ENCODE peak calls at places on chromosome X, in eight cellular contexts. One of them, this sample, is unnamed.

GRCh38 chrX:152900937-152901445 is 3.1 kb downstream of the ZNF185 start:
- DNase-seq in GDM1: no peak
- DNase-seq in HEK293T: no peak
- DNase-seq in NCI-H1105: no peak
- DNase-seq in ELF-1: no peak
- DNase-seq in HT1080: peak
- DNase-seq in head of caudate nucleus: no peak
- DNase-seq in cerebellar cortex: no peak
- DNase-seq in this sample: no peak

GRCh38 chrX:30620125-30620524 is 33.1 kb upstream of the GK start:
- DNase-seq in HT1080: no peak
- DNase-seq in head of caudate nucleus: no peak
- DNase-seq in NCI-H1105: no peak
- DNase-seq in ELF-1: no peak
- DNase-seq in GDM1: no peak
- DNase-seq in cerebellar cortex: no peak
- DNase-seq in HEK293T: no peak
- DNase-seq in this sample: no peak

GRCh38 chrX:15142084-15142715 is 127.7 kb downstream of the ASB9 start:
- DNase-seq in NCI-H1105: no peak
- DNase-seq in head of caudate nucleus: no peak
- DNase-seq in GDM1: no peak
- DNase-seq in ELF-1: no peak
- DNase-seq in HT1080: peak
- DNase-seq in cerebellar cortex: no peak
- DNase-seq in HEK293T: no peak
- DNase-seq in this sample: no peak

GRCh38 chrX:16199343-16199742 is 32.1 kb downstream of the MAGEB17 start:
- DNase-seq in ELF-1: no peak
- DNase-seq in GDM1: no peak
- DNase-seq in NCI-H1105: no peak
- DNase-seq in cerebellar cortex: no peak
- DNase-seq in HEK293T: no peak
- DNase-seq in HT1080: no peak
- DNase-seq in head of caudate nucleus: no peak
- DNase-seq in this sample: no peak

GRCh38 chrX:131621650-131622049 is 77.8 kb downstream of the OR13H1 start:
- DNase-seq in ELF-1: no peak
- DNase-seq in cerebellar cortex: no peak
- DNase-seq in HT1080: peak
- DNase-seq in head of caudate nucleus: no peak
- DNase-seq in GDM1: no peak
- DNase-seq in NCI-H1105: no peak
- DNase-seq in HEK293T: no peak
- DNase-seq in this sample: no peak

GRCh38 chrX:130108647-130109428 is 1.5 kb downstream of the ELF4 start:
- DNase-seq in HT1080: peak
- DNase-seq in HEK293T: no peak
- DNase-seq in GDM1: peak
- DNase-seq in NCI-H1105: peak
- DNase-seq in head of caudate nucleus: no peak
- DNase-seq in cerebellar cortex: no peak
- DNase-seq in ELF-1: peak
- DNase-seq in this sample: no peak

GRCh38 chrX:13142891-13143290 is 98.5 kb upstream of the FAM9C start:
- DNase-seq in GDM1: no peak
- DNase-seq in HT1080: no peak
- DNase-seq in ELF-1: no peak
- DNase-seq in HEK293T: no peak
- DNase-seq in cerebellar cortex: no peak
- DNase-seq in NCI-H1105: no peak
- DNase-seq in head of caudate nucleus: no peak
- DNase-seq in this sample: no peak

GRCh38 chrX:43882294-43882681 is at the start of gene MAOB:
- DNase-seq in NCI-H1105: no peak
- DNase-seq in cerebellar cortex: peak
- DNase-seq in GDM1: no peak
- DNase-seq in HT1080: no peak
- DNase-seq in head of caudate nucleus: peak
- DNase-seq in HEK293T: peak
- DNase-seq in ELF-1: peak
- DNase-seq in this sample: peak

GRCh38 chrX:10111364-10112148 is 45.2 kb upstream of the CLCN4 start:
- DNase-seq in head of caudate nucleus: peak
- DNase-seq in NCI-H1105: no peak
- DNase-seq in HT1080: no peak
- DNase-seq in cerebellar cortex: no peak
- DNase-seq in GDM1: no peak
- DNase-seq in ELF-1: no peak
- DNase-seq in HEK293T: no peak
- DNase-seq in this sample: no peak

GRCh38 chrX:114344756-114345155 is 239.1 kb upstream of the HTR2C start:
- DNase-seq in head of caudate nucleus: peak
- DNase-seq in ELF-1: peak
- DNase-seq in cerebellar cortex: peak
- DNase-seq in HEK293T: peak
- DNase-seq in NCI-H1105: peak
- DNase-seq in HT1080: no peak
- DNase-seq in GDM1: no peak
- DNase-seq in this sample: peak

GRCh38 chrX:136867096-136867491 is 13.4 kb downstream of the RBMX start:
- DNase-seq in HEK293T: no peak
- DNase-seq in head of caudate nucleus: no peak
- DNase-seq in NCI-H1105: no peak
- DNase-seq in HT1080: no peak
- DNase-seq in GDM1: no peak
- DNase-seq in ELF-1: no peak
- DNase-seq in cerebellar cortex: no peak
- DNase-seq in this sample: no peak

GRCh38 chrX:123731987-123732678 is 719 bp downstream of the THOC2 start:
- DNase-seq in HEK293T: peak
- DNase-seq in head of caudate nucleus: peak
- DNase-seq in GDM1: no peak
- DNase-seq in cerebellar cortex: peak
- DNase-seq in ELF-1: peak
- DNase-seq in NCI-H1105: no peak
- DNase-seq in HT1080: no peak
- DNase-seq in this sample: peak

GRCh38 chrX:118530537-118530936 is 34.9 kb downstream of the DOCK11 start:
- DNase-seq in HT1080: peak
- DNase-seq in GDM1: no peak
- DNase-seq in head of caudate nucleus: no peak
- DNase-seq in cerebellar cortex: no peak
- DNase-seq in HEK293T: no peak
- DNase-seq in NCI-H1105: no peak
- DNase-seq in ELF-1: no peak
- DNase-seq in this sample: no peak

GRCh38 chrX:142977128-142977914 is 48.4 kb upstream of the SPANXN4 start:
- DNase-seq in HEK293T: no peak
- DNase-seq in NCI-H1105: no peak
- DNase-seq in HT1080: no peak
- DNase-seq in GDM1: no peak
- DNase-seq in ELF-1: no peak
- DNase-seq in cerebellar cortex: no peak
- DNase-seq in head of caudate nucleus: no peak
- DNase-seq in this sample: no peak

GRCh38 chrX:155094468-155095061 is 23.3 kb downstream of the BRCC3 start:
- DNase-seq in GDM1: no peak
- DNase-seq in head of caudate nucleus: no peak
- DNase-seq in HEK293T: peak
- DNase-seq in ELF-1: no peak
- DNase-seq in cerebellar cortex: peak
- DNase-seq in HT1080: peak
- DNase-seq in NCI-H1105: peak
- DNase-seq in this sample: no peak

GRCh38 chrX:84501798-84502628 is at the start of gene HDX:
- DNase-seq in HT1080: peak
- DNase-seq in head of caudate nucleus: peak
- DNase-seq in ELF-1: peak
- DNase-seq in HEK293T: peak
- DNase-seq in NCI-H1105: peak
- DNase-seq in GDM1: no peak
- DNase-seq in cerebellar cortex: peak
- DNase-seq in this sample: peak

GRCh38 chrX:102712967-102713677 is 874 bp downstream of the GPRASP2 start:
- DNase-seq in head of caudate nucleus: peak
- DNase-seq in ELF-1: peak
- DNase-seq in NCI-H1105: peak
- DNase-seq in cerebellar cortex: peak
- DNase-seq in HEK293T: peak
- DNase-seq in HT1080: peak
- DNase-seq in GDM1: no peak
- DNase-seq in this sample: peak

GRCh38 chrX:111875881-111876280 is at the start of gene TRPC5OS:
- DNase-seq in head of caudate nucleus: no peak
- DNase-seq in HT1080: no peak
- DNase-seq in cerebellar cortex: no peak
- DNase-seq in ELF-1: no peak
- DNase-seq in NCI-H1105: no peak
- DNase-seq in GDM1: no peak
- DNase-seq in HEK293T: no peak
- DNase-seq in this sample: no peak

GRCh38 chrX:123626962-123627361 is 105.9 kb downstream of the THOC2 start:
- DNase-seq in GDM1: no peak
- DNase-seq in NCI-H1105: no peak
- DNase-seq in head of caudate nucleus: no peak
- DNase-seq in ELF-1: no peak
- DNase-seq in HT1080: peak
- DNase-seq in HEK293T: no peak
- DNase-seq in cerebellar cortex: no peak
- DNase-seq in this sample: no peak

GRCh38 chrX:101357166-101357795 is 8.7 kb upstream of the TIMM8A start:
- DNase-seq in NCI-H1105: no peak
- DNase-seq in cerebellar cortex: no peak
- DNase-seq in ELF-1: peak
- DNase-seq in HT1080: peak
- DNase-seq in head of caudate nucleus: no peak
- DNase-seq in GDM1: no peak
- DNase-seq in HEK293T: peak
- DNase-seq in this sample: no peak

GRCh38 chrX:155956099-155956498 is 41.4 kb upstream of the IL9R start:
- DNase-seq in cerebellar cortex: no peak
- DNase-seq in GDM1: no peak
- DNase-seq in NCI-H1105: no peak
- DNase-seq in HT1080: no peak
- DNase-seq in ELF-1: no peak
- DNase-seq in HEK293T: no peak
- DNase-seq in head of caudate nucleus: no peak
- DNase-seq in this sample: no peak

GRCh38 chrX:39149761-39150160 is 348.5 kb downstream of the MID1IP1 start:
- DNase-seq in HEK293T: peak
- DNase-seq in ELF-1: peak
- DNase-seq in head of caudate nucleus: peak
- DNase-seq in HT1080: peak
- DNase-seq in cerebellar cortex: peak
- DNase-seq in NCI-H1105: no peak
- DNase-seq in GDM1: no peak
- DNase-seq in this sample: peak

GRCh38 chrX:123833387-123833786 is 26.5 kb upstream of the XIAP start:
- DNase-seq in ELF-1: peak
- DNase-seq in NCI-H1105: peak
- DNase-seq in HT1080: peak
- DNase-seq in cerebellar cortex: peak
- DNase-seq in HEK293T: peak
- DNase-seq in GDM1: peak
- DNase-seq in head of caudate nucleus: peak
- DNase-seq in this sample: peak

GRCh38 chrX:55742649-55743048 is 25.1 kb downstream of the RRAGB start:
- DNase-seq in ELF-1: no peak
- DNase-seq in HEK293T: no peak
- DNase-seq in GDM1: no peak
- DNase-seq in HT1080: no peak
- DNase-seq in head of caudate nucleus: no peak
- DNase-seq in NCI-H1105: no peak
- DNase-seq in cerebellar cortex: no peak
- DNase-seq in this sample: no peak

GRCh38 chrX:24982306-24982965 is 33.3 kb downstream of the ARX start:
- DNase-seq in head of caudate nucleus: no peak
- DNase-seq in HEK293T: no peak
- DNase-seq in cerebellar cortex: no peak
- DNase-seq in ELF-1: no peak
- DNase-seq in GDM1: no peak
- DNase-seq in NCI-H1105: no peak
- DNase-seq in HT1080: peak
- DNase-seq in this sample: no peak

GRCh38 chrX:117985241-117985640 is 131.4 kb downstream of the KLHL13 start:
- DNase-seq in HEK293T: peak
- DNase-seq in cerebellar cortex: no peak
- DNase-seq in HT1080: no peak
- DNase-seq in GDM1: no peak
- DNase-seq in NCI-H1105: no peak
- DNase-seq in ELF-1: no peak
- DNase-seq in head of caudate nucleus: peak
- DNase-seq in this sample: no peak

GRCh38 chrX:23694606-23695005 is 27.3 kb downstream of the PRDX4 start:
- DNase-seq in head of caudate nucleus: peak
- DNase-seq in cerebellar cortex: peak
- DNase-seq in ELF-1: peak
- DNase-seq in GDM1: peak
- DNase-seq in NCI-H1105: peak
- DNase-seq in HEK293T: peak
- DNase-seq in HT1080: peak
- DNase-seq in this sample: peak

GRCh38 chrX:10450229-10450958 is 170.0 kb downstream of the MID1 start:
- DNase-seq in HEK293T: no peak
- DNase-seq in cerebellar cortex: no peak
- DNase-seq in ELF-1: no peak
- DNase-seq in GDM1: no peak
- DNase-seq in head of caudate nucleus: no peak
- DNase-seq in HT1080: peak
- DNase-seq in NCI-H1105: no peak
- DNase-seq in this sample: no peak

GRCh38 chrX:106300656-106301055 is 132.6 kb downstream of the PWWP3B start:
- DNase-seq in head of caudate nucleus: no peak
- DNase-seq in ELF-1: no peak
- DNase-seq in cerebellar cortex: no peak
- DNase-seq in HT1080: no peak
- DNase-seq in GDM1: no peak
- DNase-seq in NCI-H1105: no peak
- DNase-seq in HEK293T: no peak
- DNase-seq in this sample: no peak

GRCh38 chrX:33465137-33465536 is 253.8 kb upstream of the DMD start:
- DNase-seq in HT1080: no peak
- DNase-seq in cerebellar cortex: no peak
- DNase-seq in NCI-H1105: no peak
- DNase-seq in GDM1: no peak
- DNase-seq in ELF-1: no peak
- DNase-seq in HEK293T: peak
- DNase-seq in head of caudate nucleus: no peak
- DNase-seq in this sample: no peak

GRCh38 chrX:108914791-108915190 is 178.4 kb upstream of the IRS4 start:
- DNase-seq in cerebellar cortex: no peak
- DNase-seq in HEK293T: no peak
- DNase-seq in NCI-H1105: no peak
- DNase-seq in head of caudate nucleus: no peak
- DNase-seq in HT1080: no peak
- DNase-seq in GDM1: no peak
- DNase-seq in ELF-1: no peak
- DNase-seq in this sample: no peak

GRCh38 chrX:110108381-110108796 is 105.5 kb downstream of the TMEM164 start:
- DNase-seq in ELF-1: no peak
- DNase-seq in HT1080: no peak
- DNase-seq in head of caudate nucleus: no peak
- DNase-seq in HEK293T: no peak
- DNase-seq in GDM1: peak
- DNase-seq in cerebellar cortex: no peak
- DNase-seq in NCI-H1105: no peak
- DNase-seq in this sample: peak

GRCh38 chrX:71163010-71163409 is 18.4 kb downstream of the NLGN3 start:
- DNase-seq in ELF-1: peak
- DNase-seq in HEK293T: no peak
- DNase-seq in GDM1: no peak
- DNase-seq in head of caudate nucleus: peak
- DNase-seq in cerebellar cortex: peak
- DNase-seq in NCI-H1105: no peak
- DNase-seq in HT1080: no peak
- DNase-seq in this sample: no peak

GRCh38 chrX:55142206-55142918 is 53.5 kb downstream of the PAGE2 start:
- DNase-seq in NCI-H1105: no peak
- DNase-seq in head of caudate nucleus: no peak
- DNase-seq in HT1080: no peak
- DNase-seq in HEK293T: no peak
- DNase-seq in cerebellar cortex: no peak
- DNase-seq in ELF-1: no peak
- DNase-seq in GDM1: no peak
- DNase-seq in this sample: no peak